ENCODE peak calls at places on chromosomes 1 and 21, in ten cellular contexts. J, T, R, I, Y, Q, A, C, N and L are unnamed samples.

GRCh38 chr1:245537992-245538391 is 383.2 kb downstream of the KIF26B start:
- DNase-seq in J (no peak), T (no peak), R (peak), I (no peak), Y (no peak), Q (no peak), A (no peak), C (no peak), N (no peak), L (peak)

GRCh38 chr1:44874155-44874554 is 31.1 kb upstream of the PTCH2 start:
- DNase-seq in J (no peak), T (no peak), R (no peak), I (no peak), Y (no peak), Q (no peak), A (no peak), C (no peak), N (no peak), L (no peak)

GRCh38 chr1:114702699-114703098 is 7.4 kb upstream of the AMPD1 start:
- DNase-seq in J (no peak), T (no peak), R (no peak), I (no peak), Y (no peak), Q (no peak), A (no peak), C (no peak), N (no peak), L (no peak)

GRCh38 chr21:15444118-15444960 is 285.4 kb upstream of the USP25 start:
- DNase-seq in J (no peak), T (no peak), R (peak), I (no peak), Y (no peak), Q (no peak), A (no peak), C (no peak), N (peak), L (no peak)

GRCh38 chr1:18385239-18385790 is 95.4 kb upstream of the KLHDC7A start:
- DNase-seq in J (no peak), T (peak), R (no peak), I (no peak), Y (peak), Q (no peak), A (no peak), C (no peak), N (peak), L (peak)

GRCh38 chr1:156421062-156421938 is 52.3 kb downstream of the RHBG start:
- DNase-seq in J (peak), T (peak), R (peak), I (peak), Y (peak), Q (peak), A (peak), C (peak), N (peak), L (peak)

GRCh38 chr1:60280256-60280655 is 206.7 kb upstream of the C1orf87 start:
- DNase-seq in J (no peak), T (no peak), R (no peak), I (no peak), Y (peak), Q (no peak), A (no peak), C (no peak), N (no peak), L (peak)

GRCh38 chr1:200811704-200812103 is 61.1 kb upstream of the GPR25 start:
- DNase-seq in J (no peak), T (no peak), R (no peak), I (no peak), Y (no peak), Q (no peak), A (no peak), C (no peak), N (no peak), L (no peak)

GRCh38 chr1:236160540-236161127 is 18.3 kb downstream of the GPR137B start:
- DNase-seq in J (peak), T (no peak), R (no peak), I (no peak), Y (no peak), Q (no peak), A (no peak), C (no peak), N (no peak), L (no peak)

GRCh38 chr1:50658421-50659076 is 235.3 kb upstream of the DMRTA2 start:
- DNase-seq in J (no peak), T (no peak), R (peak), I (no peak), Y (no peak), Q (no peak), A (no peak), C (no peak), N (no peak), L (peak)

GRCh38 chr1:66925944-66926343 is 1.2 kb downstream of the MIER1 start:
- DNase-seq in J (no peak), T (peak), R (no peak), I (no peak), Y (peak), Q (no peak), A (no peak), C (no peak), N (peak), L (peak)

GRCh38 chr1:67559222-67559700 is 125.7 kb upstream of the GADD45A start:
- DNase-seq in J (no peak), T (no peak), R (peak), I (no peak), Y (no peak), Q (no peak), A (peak), C (no peak), N (no peak), L (peak)

GRCh38 chr1:23210351-23210785 is 6.9 kb downstream of the HTR1D start:
- DNase-seq in J (no peak), T (no peak), R (no peak), I (no peak), Y (no peak), Q (no peak), A (no peak), C (no peak), N (no peak), L (peak)